ENCODE peak calls at places on chromosome 20, in five cellular contexts. Z is lung; F is activated CD8-positive, alpha-beta memory T cell treated with anti-CD3 and anti-CD28 coated beads, Interleukin-2, amount 10 ng/mL, durations not matched to agents 7 days and 5 days; I is left lobe of liver; K is esophagus mucosa. Y is an unnamed sample.
A peak's percentile ranks its signal among the peaks of the same experiment; 100 is the strongest.

GRCh38 chr20:53202781-53203180 is 230.6 kb downstream of the TSHZ2 start:
- ATAC-seq in Z (no peak), F (no peak), I (no peak), K (peak; percentile 99), Y (no peak)

GRCh38 chr20:49161428-49162152 is 26.5 kb downstream of the STAU1 start:
- ATAC-seq in Z (no peak), F (no peak), I (no peak), K (peak; percentile 94), Y (no peak)

GRCh38 chr20:44302026-44302669 is 8.9 kb downstream of the FITM2 start:
- ATAC-seq in Z (peak; percentile 59), F (no peak), I (peak; percentile 70), K (no peak), Y (no peak)

GRCh38 chr20:63452341-63453028 is 20.0 kb downstream of the KCNQ2 start:
- ATAC-seq in Z (no peak), F (no peak), I (no peak), K (no peak), Y (no peak)

GRCh38 chr20:62567246-62568044 is 74.9 kb upstream of the SLCO4A1 start:
- ATAC-seq in Z (no peak), F (no peak), I (no peak), K (no peak), Y (no peak)

GRCh38 chr20:13355386-13355785 is 134.3 kb downstream of the ISM1 start:
- ATAC-seq in Z (peak; percentile 34), F (no peak), I (peak; percentile 34), K (no peak), Y (peak; percentile 98)

GRCh38 chr20:44188752-44189151 is 1.8 kb upstream of the JPH2 start:
- ATAC-seq in Z (peak; percentile 12), F (no peak), I (no peak), K (peak; percentile 36), Y (peak; percentile 60)

GRCh38 chr20:41038878-41039404 is 10.3 kb downstream of the TOP1 start:
- ATAC-seq in Z (no peak), F (no peak), I (peak; percentile 56), K (no peak), Y (no peak)

GRCh38 chr20:40268321-40269075 is 420.5 kb downstream of the MAFB start:
- ATAC-seq in Z (no peak), F (no peak), I (no peak), K (no peak), Y (no peak)

GRCh38 chr20:57243480-57244220 is 22.8 kb downstream of the BMP7 start:
- ATAC-seq in Z (no peak), F (no peak), I (no peak), K (peak; percentile 93), Y (no peak)

GRCh38 chr20:57133926-57134650 is 132.4 kb downstream of the BMP7 start:
- ATAC-seq in Z (no peak), F (no peak), I (no peak), K (no peak), Y (no peak)

GRCh38 chr20:34269996-34270627 is 28.9 kb downstream of the ASIP start:
- ATAC-seq in Z (no peak), F (no peak), I (peak; percentile 69), K (no peak), Y (peak; percentile 19)

GRCh38 chr20:41551011-41551705 is 67.0 kb downstream of the CHD6 start:
- ATAC-seq in Z (no peak), F (no peak), I (no peak), K (no peak), Y (no peak)

GRCh38 chr20:8943638-8944037 is 125.2 kb upstream of the PLCB4 start:
- ATAC-seq in Z (no peak), F (no peak), I (no peak), K (no peak), Y (no peak)

GRCh38 chr20:46401478-46401860 is 4.9 kb downstream of the ELMO2 start:
- ATAC-seq in Z (no peak), F (peak; percentile 25), I (no peak), K (no peak), Y (no peak)

GRCh38 chr20:58127731-58128130 is 100.7 kb downstream of the ANKRD60 start:
- ATAC-seq in Z (no peak), F (no peak), I (no peak), K (peak; percentile 74), Y (no peak)

Y was measured in gastroesophageal sphincter.